ENCODE peak calls at places on chromosomes 12 and 14, in ten cellular contexts. N is NCI-H1092 treated with DMSO at 0.1 percent for 48 hours; W is cardiac muscle cell; D is amygdala; O is D341Med; Q is HT1080; Z is gastrocnemius medialis; C is HEK293T; M is COR-L47; A is stimulated activated CD4-positive, alpha-beta T cell treated with anti-CD3 and anti-CD28 coated beads, Interleukin-1b, Interleukin-23, amount 100 ng/mL, for 48 hours. J is an unnamed sample.

GRCh38 chr12:48184549-48184922 is 1.1 kb downstream of the CCDC184 start:
- DNase-seq in N (no peak), W (no peak), D (no peak), O (no peak), Q (no peak), Z (no peak), C (no peak), M (no peak), A (no peak), J (no peak)

GRCh38 chr12:63353559-63353958 is 202.6 kb upstream of the AVPR1A start:
- DNase-seq in N (peak; percentile 18), W (no peak), D (no peak), O (no peak), Q (peak; percentile 64), Z (no peak), C (no peak), M (peak; percentile 15), A (no peak), J (no peak)

GRCh38 chr12:18430425-18431048 is 169.2 kb downstream of the PIK3C2G start:
- DNase-seq in N (peak; percentile 58), W (peak; percentile 72), D (peak; percentile 0), O (peak; percentile 63), Q (peak; percentile 32), Z (no peak), C (peak; percentile 59), M (peak; percentile 26), A (no peak), J (peak; percentile 9)

GRCh38 chr12:106226884-106227640 is 20.8 kb downstream of the CKAP4 start:
- DNase-seq in N (peak; percentile 58), W (peak; percentile 61), D (no peak), O (peak; percentile 74), Q (peak; percentile 61), Z (peak; percentile 15), C (peak; percentile 70), M (peak; percentile 41), A (no peak), J (peak; percentile 23)

GRCh38 chr14:71117839-71118743 is 210.8 kb downstream of the PCNX1 start:
- DNase-seq in N (no peak), W (peak; percentile 5), D (no peak), O (no peak), Q (peak; percentile 86), Z (no peak), C (no peak), M (no peak), A (peak; percentile 27), J (peak; percentile 23)

GRCh38 chr12:62957233-62957953 is 22.4 kb upstream of the PPM1H start:
- DNase-seq in N (no peak), W (peak; percentile 15), D (no peak), O (no peak), Q (peak; percentile 13), Z (no peak), C (peak; percentile 51), M (no peak), A (no peak), J (no peak)

GRCh38 chr12:33994857-33995808 is 27.2 kb upstream of the ALG10 start:
- DNase-seq in N (no peak), W (no peak), D (no peak), O (no peak), Q (peak; percentile 18), Z (no peak), C (no peak), M (no peak), A (no peak), J (no peak)

GRCh38 chr14:91947196-91948184 is at the start of gene FBLN5:
- DNase-seq in N (peak; percentile 3), W (peak; percentile 75), D (no peak), O (peak; percentile 69), Q (no peak), Z (peak; percentile 7), C (peak; percentile 41), M (no peak), A (peak; percentile 11), J (peak; percentile 46)

GRCh38 chr12:52203126-52203921 is 11.5 kb upstream of the KRT80 start:
- DNase-seq in N (peak; percentile 27), W (no peak), D (no peak), O (no peak), Q (peak; percentile 73), Z (no peak), C (no peak), M (peak; percentile 88), A (peak; percentile 13), J (peak; percentile 47)

GRCh38 chr12:13288937-13289643 is 92.6 kb downstream of the EMP1 start:
- DNase-seq in N (peak; percentile 61), W (no peak), D (no peak), O (no peak), Q (no peak), Z (no peak), C (no peak), M (peak; percentile 19), A (no peak), J (no peak)

GRCh38 chr14:24385524-24385923 is 13.3 kb upstream of the NYNRIN start:
- DNase-seq in N (no peak), W (no peak), D (no peak), O (no peak), Q (no peak), Z (no peak), C (no peak), M (no peak), A (no peak), J (no peak)

GRCh38 chr14:80624581-80624980 is 317.0 kb downstream of the CEP128 start:
- DNase-seq in N (no peak), W (no peak), D (no peak), O (no peak), Q (no peak), Z (no peak), C (no peak), M (no peak), A (no peak), J (no peak)

GRCh38 chr14:88844980-88845491 is 20.6 kb downstream of the TTC8 start:
- DNase-seq in N (no peak), W (no peak), D (no peak), O (no peak), Q (no peak), Z (no peak), C (no peak), M (no peak), A (no peak), J (no peak)

GRCh38 chr14:32559595-32559994 is 230.5 kb downstream of the AKAP6 start:
- DNase-seq in N (no peak), W (no peak), D (no peak), O (no peak), Q (no peak), Z (no peak), C (no peak), M (no peak), A (no peak), J (no peak)

J was measured in activated CD4-positive, alpha-beta memory T cell treated with anti-CD3 and anti-CD28 coated beads for 36 hours.